ENCODE peak calls at places on chromosome 10, in six cellular contexts. Q is IMR-90, D is mesendoderm, C is H9, R is mesenchymal stem cell, Y is neuronal stem cell. L is an unnamed sample.

GRCh38 chr10:4242561-4243035 is 457.6 kb upstream of the KLF6 start:
- DNase-seq in Q (peak), D (peak), C (no peak), R (peak), Y (no peak), L (peak)

GRCh38 chr10:77165445-77166316 is 471.9 kb downstream of the KCNMA1 start:
- DNase-seq in Q (peak), D (peak), C (peak), R (peak), Y (peak), L (peak)

GRCh38 chr10:15222511-15222910 is 54.0 kb upstream of the NMT2 start:
- DNase-seq in Q (peak), D (no peak), C (no peak), R (no peak), Y (no peak), L (no peak)

GRCh38 chr10:95172851-95173250 is 21.2 kb upstream of the ACSM6 start:
- DNase-seq in Q (no peak), D (no peak), C (no peak), R (no peak), Y (no peak), L (no peak)

GRCh38 chr10:48463318-48464003 is 141.4 kb downstream of the ARHGAP22 start:
- DNase-seq in Q (no peak), D (peak), C (peak), R (peak), Y (no peak), L (no peak)

GRCh38 chr10:97059006-97059871 is 126.5 kb downstream of the SLIT1 start:
- DNase-seq in Q (no peak), D (peak), C (peak), R (no peak), Y (no peak), L (no peak)

GRCh38 chr10:34031410-34031809 is 696.9 kb upstream of the NRP1 start:
- DNase-seq in Q (peak), D (no peak), C (no peak), R (no peak), Y (no peak), L (no peak)

GRCh38 chr10:34739915-34740314 is 75.2 kb downstream of the PARD3 start:
- DNase-seq in Q (peak), D (peak), C (peak), R (peak), Y (peak), L (peak)

GRCh38 chr10:28559661-28560060 is 26.7 kb downstream of the WAC start:
- DNase-seq in Q (no peak), D (peak), C (no peak), R (no peak), Y (peak), L (peak)

GRCh38 chr10:111093741-111094380 is 17.0 kb downstream of the ADRA2A start:
- DNase-seq in Q (peak), D (no peak), C (no peak), R (peak), Y (no peak), L (no peak)

GRCh38 chr10:22681783-22682183 is 32.6 kb downstream of the PIP4K2A start:
- DNase-seq in Q (peak), D (no peak), C (no peak), R (peak), Y (no peak), L (no peak)

GRCh38 chr10:120098242-120098930 is 205.9 kb downstream of the SEC23IP start:
- DNase-seq in Q (no peak), D (peak), C (no peak), R (no peak), Y (no peak), L (no peak)

GRCh38 chr10:121556448-121556847 is 41.8 kb downstream of the FGFR2 start:
- DNase-seq in Q (no peak), D (no peak), C (no peak), R (no peak), Y (no peak), L (no peak)

GRCh38 chr10:103451091-103451801 is 924 bp downstream of the CALHM2 start:
- DNase-seq in Q (no peak), D (peak), C (no peak), R (no peak), Y (no peak), L (peak)

GRCh38 chr10:49594594-49594993 is 15.5 kb upstream of the SLC18A3 start:
- DNase-seq in Q (peak), D (peak), C (peak), R (peak), Y (no peak), L (peak)

GRCh38 chr10:93820434-93820833 is 62.7 kb downstream of the LGI1 start:
- DNase-seq in Q (no peak), D (no peak), C (no peak), R (peak), Y (no peak), L (no peak)

GRCh38 chr10:92011560-92012214 is 88.1 kb downstream of the BTAF1 start:
- DNase-seq in Q (peak), D (peak), C (no peak), R (peak), Y (no peak), L (no peak)

GRCh38 chr10:103884681-103885139 is 29.3 kb upstream of the SH3PXD2A start:
- DNase-seq in Q (peak), D (peak), C (peak), R (peak), Y (peak), L (peak)

GRCh38 chr10:37789590-37789989 is 67.8 kb downstream of the ZNF248 start:
- DNase-seq in Q (no peak), D (no peak), C (no peak), R (no peak), Y (no peak), L (peak)

DNA sequence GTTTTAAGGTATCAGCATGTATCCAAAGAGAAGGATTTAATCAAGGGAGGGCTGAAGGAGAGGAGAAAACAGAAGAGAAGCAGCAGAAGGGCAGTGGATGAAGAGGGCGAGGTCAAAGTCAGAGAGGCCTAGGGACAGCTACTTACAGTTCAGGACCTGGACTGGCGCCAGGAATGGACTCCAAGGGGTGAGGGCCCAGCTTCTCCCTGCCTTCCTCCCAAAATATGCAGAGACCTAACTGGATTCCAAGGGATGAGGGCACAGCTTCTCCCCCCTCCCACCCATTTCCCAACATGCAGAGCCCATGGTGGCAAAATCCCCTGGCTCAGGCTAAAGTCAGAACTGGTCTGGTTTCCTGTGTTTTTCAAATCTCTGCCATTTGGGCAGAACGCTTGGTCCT is 3.4 kb upstream of the TCF7L2 start:
- DNase-seq in Q (no peak), D (no peak), C (no peak), R (no peak), Y (no peak), L (no peak)
- H2AK5ac ChIP-seq in Q (no peak), D (no peak), C (no peak), R (no peak), Y (no peak), L (no peak)

DNA sequence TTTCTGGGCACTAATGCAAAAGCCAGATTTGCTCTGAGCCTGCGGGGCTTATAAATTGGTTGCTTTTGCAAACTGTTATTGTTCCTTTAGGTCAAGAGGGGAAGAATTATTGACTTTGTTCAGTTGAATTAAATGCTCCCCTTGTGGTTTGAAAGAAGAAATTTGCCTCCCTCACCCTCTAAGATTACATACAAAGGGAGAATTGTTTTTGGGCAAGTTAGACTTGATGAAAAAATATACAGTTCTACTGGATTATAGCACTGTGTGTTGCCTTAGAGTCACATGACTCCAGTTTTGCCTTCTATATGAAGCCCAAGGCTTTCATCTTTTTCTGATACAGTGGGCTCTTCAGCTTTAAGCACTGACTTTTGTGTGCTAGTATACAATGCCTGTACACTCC is 1265.8 kb upstream of the LRRTM3 start:
- DNase-seq in Q (no peak), D (no peak), C (no peak), R (no peak), Y (no peak), L (no peak)
- H2AK5ac ChIP-seq in Q (no peak), D (no peak), C (no peak), R (no peak), Y (no peak), L (no peak)

GRCh38 chr10:100652406-100653130 is 92.8 kb upstream of the PAX2 start:
- DNase-seq in Q (no peak), D (no peak), C (no peak), R (no peak), Y (no peak), L (no peak)
- H2AK5ac ChIP-seq in Q (no peak), D (peak), C (no peak), R (no peak), Y (no peak), L (no peak)

GRCh38 chr10:2201534-2202104 is 464.3 kb upstream of the ADARB2 start:
- DNase-seq in Q (no peak), D (peak), C (peak), R (no peak), Y (no peak), L (no peak)
- H2AK5ac ChIP-seq in Q (no peak), D (no peak), C (no peak), R (no peak), Y (no peak), L (no peak)

GRCh38 chr10:18653112-18653511 is 1.7 kb upstream of the NSUN6 start:
- DNase-seq in Q (no peak), D (no peak), C (no peak), R (no peak), Y (no peak), L (peak)

GRCh38 chr10:18658992-18659783 is at the start of gene ARL5B:
- DNase-seq in Q (peak), D (peak), C (peak), R (peak), Y (peak), L (peak)

GRCh38 chr10:18659784-18660561 is 742 bp downstream of the ARL5B start:
- DNase-seq in Q (peak), D (peak), C (peak), R (peak), Y (no peak), L (peak)

GRCh38 chr10:18660816-18661431 is 1.7 kb downstream of the ARL5B start:
- DNase-seq in Q (no peak), D (no peak), C (no peak), R (no peak), Y (no peak), L (no peak)

DNA sequence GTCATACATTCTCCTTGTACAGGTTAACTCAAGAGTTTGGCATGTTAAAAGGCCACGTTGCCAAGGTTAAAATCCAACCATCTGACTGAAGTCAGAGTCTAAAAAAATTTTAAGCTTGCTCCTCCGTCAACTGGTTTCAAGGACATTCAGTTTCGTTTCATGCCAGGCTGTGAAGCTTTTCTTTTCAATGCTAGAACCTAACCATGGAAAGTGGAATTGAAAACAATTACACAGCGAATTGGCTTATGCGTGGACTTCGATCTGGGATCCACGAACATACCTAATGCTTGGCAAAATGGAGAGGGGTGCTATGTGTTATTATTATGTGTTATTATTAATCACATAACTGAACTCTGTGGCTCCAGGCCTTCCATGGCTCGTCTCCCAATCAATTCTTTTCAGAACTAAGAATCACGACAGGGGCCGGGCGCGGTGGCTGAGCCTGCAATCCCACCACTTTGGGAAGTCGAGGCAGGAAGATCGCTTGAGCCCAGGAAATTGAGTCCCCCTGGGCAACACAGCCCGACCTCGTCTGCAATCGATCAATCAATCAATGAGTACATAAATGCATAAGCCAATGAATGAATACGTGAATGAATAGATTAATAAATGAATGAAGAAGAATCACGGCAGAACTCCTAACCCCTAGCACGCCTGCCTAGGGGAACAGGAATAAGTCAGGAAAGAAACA is 785 bp upstream of the ARL5B start:
- DNase-seq in Q (peak), D (no peak), C (no peak), R (peak), Y (no peak), L (peak)
- H2AK5ac ChIP-seq in Q (peak), D (peak), C (no peak), R (peak), Y (peak), L (peak)

GRCh38 chr10:45408421-45409319 is 34.7 kb downstream of the ALOX5 start:
- DNase-seq in Q (no peak), D (peak), C (no peak), R (no peak), Y (no peak), L (no peak)
- H2AK5ac ChIP-seq in Q (no peak), D (no peak), C (no peak), R (no peak), Y (no peak), L (no peak)

DNA sequence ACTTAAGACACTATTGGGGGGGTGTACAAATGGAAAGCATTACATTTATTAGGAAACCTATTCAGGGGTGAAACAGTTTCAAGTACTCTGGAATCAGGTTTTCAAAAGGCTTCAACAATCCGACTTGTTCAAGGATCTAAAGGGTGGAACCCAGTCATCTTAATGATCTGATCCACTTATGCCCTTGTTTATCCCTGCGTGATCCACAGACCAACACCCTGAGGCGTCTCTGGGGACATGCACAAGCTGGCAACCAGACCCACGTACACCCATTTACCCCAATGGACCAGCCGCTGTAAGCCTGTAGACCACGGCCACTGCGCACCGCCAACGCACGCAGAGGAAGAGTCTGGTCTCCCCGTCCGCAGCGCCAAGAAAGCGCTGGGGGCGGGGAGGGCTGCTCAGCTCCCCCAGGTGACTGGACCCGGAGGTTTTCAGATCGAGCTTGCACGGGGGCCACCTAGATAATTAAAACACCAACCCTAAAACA is 13.4 kb downstream of the HNRNPF start:
- DNase-seq in Q (peak), D (no peak), C (no peak), R (peak), Y (no peak), L (no peak)
- H2AK5ac ChIP-seq in Q (no peak), D (no peak), C (no peak), R (no peak), Y (peak), L (peak)

DNA sequence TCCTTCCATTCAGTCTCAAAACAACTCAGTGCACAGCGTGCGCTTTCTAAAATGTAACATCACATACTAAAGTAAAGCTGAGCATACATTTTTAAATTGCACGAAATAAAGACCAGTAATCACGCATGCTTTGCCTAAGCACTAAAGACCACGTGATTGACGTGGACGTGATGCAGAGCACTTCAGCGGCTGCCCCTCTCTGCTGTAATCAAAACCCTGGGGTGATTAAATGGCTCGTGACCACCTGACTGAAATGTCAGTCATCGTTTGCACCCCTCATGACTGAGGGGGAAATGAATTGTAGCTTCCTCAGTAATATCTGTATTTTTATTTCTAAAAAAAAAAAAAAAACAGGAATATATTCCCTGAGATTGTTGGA is 148.0 kb upstream of the RSU1 start:
- DNase-seq in Q (no peak), D (no peak), C (no peak), R (no peak), Y (no peak), L (no peak)
- H2AK5ac ChIP-seq in Q (peak), D (peak), C (no peak), R (peak), Y (no peak), L (no peak)

GRCh38 chr10:71393841-71394475 is 2.8 kb upstream of the CDH23 start:
- DNase-seq in Q (no peak), D (no peak), C (peak), R (no peak), Y (no peak), L (no peak)
- H2AK5ac ChIP-seq in Q (no peak), D (no peak), C (no peak), R (no peak), Y (no peak), L (no peak)

GRCh38 chr10:132833421-132834111 is 47.6 kb upstream of the NKX6-2 start:
- DNase-seq in Q (no peak), D (no peak), C (peak), R (no peak), Y (no peak), L (no peak)

GRCh38 chr10:132836248-132836831 is 50.4 kb upstream of the NKX6-2 start:
- DNase-seq in Q (no peak), D (no peak), C (peak), R (no peak), Y (no peak), L (no peak)

GRCh38 chr10:132835848-132836233 is 49.9 kb upstream of the NKX6-2 start:
- DNase-seq in Q (no peak), D (no peak), C (no peak), R (no peak), Y (no peak), L (no peak)

GRCh38 chr10:132834311-132834761 is 48.4 kb upstream of the NKX6-2 start:
- DNase-seq in Q (no peak), D (no peak), C (peak), R (no peak), Y (no peak), L (no peak)

DNA sequence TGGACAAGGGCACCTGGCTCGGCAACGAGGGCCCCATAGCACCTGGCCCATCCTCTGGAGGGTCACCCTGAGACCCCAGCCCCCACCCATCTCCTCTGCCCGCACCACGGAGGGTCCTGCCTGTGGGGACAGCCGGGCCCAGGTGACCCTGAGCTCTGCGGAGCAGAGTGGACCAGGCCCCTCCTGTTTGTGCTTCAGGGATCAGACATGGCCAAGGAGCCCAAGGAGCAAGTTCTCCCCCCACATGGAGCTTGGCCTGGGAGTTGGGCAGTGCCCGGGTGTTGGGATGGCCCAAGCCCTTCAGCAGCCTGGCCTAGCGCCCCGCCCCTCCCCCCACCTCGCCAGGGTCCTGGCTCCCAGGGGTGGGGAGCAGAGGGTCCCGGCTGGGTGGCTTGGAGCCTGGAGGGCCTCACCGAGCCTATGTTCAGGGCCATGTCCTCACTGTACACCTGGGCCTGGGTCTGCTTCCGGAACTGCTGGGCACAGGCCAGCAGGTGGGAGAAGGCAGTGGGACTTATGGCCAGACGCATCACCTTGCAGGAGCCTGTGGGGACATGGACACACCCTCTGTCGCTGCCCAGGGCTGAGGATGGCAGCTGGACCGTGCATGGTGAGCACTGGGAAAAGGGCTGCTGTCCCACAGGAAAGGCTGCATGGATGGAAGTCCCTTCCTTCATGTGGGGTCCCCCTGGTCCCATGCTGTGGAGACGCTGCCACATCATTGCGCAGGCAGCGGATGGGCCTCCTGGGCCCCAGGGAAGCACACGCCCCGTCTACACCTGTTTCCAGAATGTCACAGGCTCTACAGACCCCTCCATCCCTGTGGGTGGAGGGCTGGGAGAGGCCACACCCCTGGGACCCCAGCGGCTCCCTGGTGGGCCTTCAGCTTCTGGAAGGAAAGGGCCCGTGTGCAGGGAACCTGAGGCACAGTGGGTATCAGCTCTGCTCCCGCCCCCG is 49.2 kb upstream of the NKX6-2 start:
- DNase-seq in Q (no peak), D (no peak), C (peak), R (no peak), Y (no peak), L (no peak)
- H2AK5ac ChIP-seq in Q (no peak), D (no peak), C (no peak), R (no peak), Y (no peak), L (no peak)